ENCODE peak calls at places on chromosomes 13 and 19, in four cellular contexts. Y is K562, C is GM12878, E is HCT116. N is an unnamed sample.

GRCh38 chr19:14782978-14783545 is 4.7 kb upstream of the ADGRE2 start:
- DNase-seq in Y (peak; percentile 19), C (no peak), E (no peak), N (no peak)

GRCh38 chr19:43438291-43439162 is 23.8 kb downstream of the TEX101 start:
- DNase-seq in Y (no peak), C (no peak), E (no peak), N (no peak)

GRCh38 chr19:3586124-3586626 is 897 bp downstream of the GIPC3 start:
- DNase-seq in Y (peak; percentile 62), C (no peak), E (no peak), N (peak; percentile 87)

GRCh38 chr19:33511346-33511745 is 10.2 kb downstream of the PEPD start:
- DNase-seq in Y (no peak), C (no peak), E (no peak), N (no peak)

GRCh38 chr19:57830071-57830602 is at the start of gene ZNF587B:
- DNase-seq in Y (peak; percentile 61), C (no peak), E (peak; percentile 36), N (peak; percentile 99)

GRCh38 chr19:11693505-11694499 is 44.9 kb downstream of the ZNF823 start:
- DNase-seq in Y (peak; percentile 64), C (no peak), E (peak; percentile 56), N (peak; percentile 85)

GRCh38 chr13:98486412-98486811 is 90.5 kb downstream of the STK24 start:
- DNase-seq in Y (no peak), C (no peak), E (no peak), N (no peak)

GRCh38 chr13:33003458-33004019 is 12.7 kb upstream of the KL start:
- DNase-seq in Y (no peak), C (no peak), E (no peak), N (no peak)

GRCh38 chr19:15255359-15255990 is 23.2 kb upstream of the EPHX3 start:
- DNase-seq in Y (no peak), C (no peak), E (no peak), N (no peak)

GRCh38 chr13:46354143-46355087 is 32.6 kb downstream of the RUBCNL start:
- DNase-seq in Y (peak; percentile 8), C (peak; percentile 53), E (peak; percentile 48), N (no peak)

GRCh38 chr19:12757544-12758274 is 6.1 kb downstream of the BEST2 start:
- DNase-seq in Y (peak; percentile 85), C (no peak), E (peak; percentile 52), N (peak; percentile 91)

GRCh38 chr13:40596484-40596883 is 70.0 kb downstream of the FOXO1 start:
- DNase-seq in Y (no peak), C (no peak), E (no peak), N (no peak)

GRCh38 chr19:51158474-51159129 is 16.5 kb downstream of the SIGLEC7 start:
- DNase-seq in Y (peak; percentile 85), C (no peak), E (peak; percentile 36), N (peak; percentile 93)

GRCh38 chr19:42111811-42112210 is 20.4 kb downstream of the POU2F2 start:
- DNase-seq in Y (no peak), C (no peak), E (no peak), N (no peak)

GRCh38 chr13:29436291-29436690 is 159.2 kb downstream of the SLC7A1 start:
- DNase-seq in Y (no peak), C (no peak), E (no peak), N (no peak)

GRCh38 chr19:12052057-12052570 is 647 bp downstream of the ZNF878 start:
- DNase-seq in Y (no peak), C (no peak), E (no peak), N (peak; percentile 40)

GRCh38 chr13:25329706-25330105 is 28.3 kb downstream of the NUP58 start:
- DNase-seq in Y (no peak), C (no peak), E (no peak), N (no peak)

GRCh38 chr19:49413348-49413747 is 9.9 kb downstream of the PTH2 start:
- DNase-seq in Y (no peak), C (no peak), E (no peak), N (no peak)

GRCh38 chr19:10568444-10568825 is 344 bp downstream of the CDKN2D start:
- DNase-seq in Y (peak; percentile 66), C (no peak), E (no peak), N (peak; percentile 75)

GRCh38 chr13:45711952-45712351 is 9.8 kb downstream of the CBY2 start:
- DNase-seq in Y (no peak), C (no peak), E (no peak), N (no peak)

GRCh38 chr19:55224038-55224665 is 4.4 kb downstream of the TMEM86B start:
- DNase-seq in Y (no peak), C (no peak), E (no peak), N (no peak)

GRCh38 chr19:8377598-8377997 is 12.6 kb upstream of the RAB11B start:
- DNase-seq in Y (no peak), C (no peak), E (no peak), N (no peak)

GRCh38 chr19:33418871-33419762 is 45.6 kb downstream of the CEBPG start:
- DNase-seq in Y (no peak), C (no peak), E (no peak), N (no peak)

GRCh38 chr13:39105110-39105509 is 66.9 kb downstream of the NHLRC3 start:
- DNase-seq in Y (no peak), C (no peak), E (no peak), N (no peak)

GRCh38 chr13:39836038-39836437 is 180.6 kb downstream of the COG6 start:
- DNase-seq in Y (no peak), C (no peak), E (no peak), N (peak; percentile 12)

GRCh38 chr19:15129856-15130580 is 22.8 kb downstream of the SYDE1 start:
- DNase-seq in Y (no peak), C (no peak), E (peak; percentile 16), N (no peak)

GRCh38 chr13:106262886-106263285 is 272.6 kb downstream of the EFNB2 start:
- DNase-seq in Y (no peak), C (no peak), E (no peak), N (no peak)

GRCh38 chr13:40148103-40148502 is 492.6 kb downstream of the COG6 start:
- DNase-seq in Y (no peak), C (no peak), E (no peak), N (no peak)

GRCh38 chr19:17328517-17329060 is 6.1 kb downstream of the ANO8 start:
- DNase-seq in Y (peak; percentile 21), C (no peak), E (no peak), N (peak; percentile 56)

GRCh38 chr13:51453959-51454703 is 1.3 kb upstream of the INTS6 start:
- DNase-seq in Y (peak; percentile 46), C (no peak), E (no peak), N (peak; percentile 53)

GRCh38 chr13:34459856-34460255 is 482.2 kb upstream of the NBEA start:
- DNase-seq in Y (no peak), C (no peak), E (no peak), N (no peak)

GRCh38 chr13:44355643-44356042 is 18.0 kb upstream of the SERP2 start:
- DNase-seq in Y (no peak), C (no peak), E (no peak), N (no peak)

GRCh38 chr19:33815410-33816340 is 19.0 kb downstream of the KCTD15 start:
- DNase-seq in Y (peak; percentile 38), C (no peak), E (no peak), N (no peak)

GRCh38 chr13:113669871-113670341 is 2.9 kb downstream of the GRK1 start:
- DNase-seq in Y (no peak), C (no peak), E (no peak), N (no peak)

GRCh38 chr13:95834134-95834765 is 157.3 kb downstream of the DNAJC3 start:
- DNase-seq in Y (peak; percentile 61), C (peak; percentile 28), E (peak; percentile 21), N (peak; percentile 67)

GRCh38 chr13:111926501-111927180 is 140.3 kb upstream of the SOX1 start:
- DNase-seq in Y (no peak), C (no peak), E (no peak), N (no peak)

DNA sequence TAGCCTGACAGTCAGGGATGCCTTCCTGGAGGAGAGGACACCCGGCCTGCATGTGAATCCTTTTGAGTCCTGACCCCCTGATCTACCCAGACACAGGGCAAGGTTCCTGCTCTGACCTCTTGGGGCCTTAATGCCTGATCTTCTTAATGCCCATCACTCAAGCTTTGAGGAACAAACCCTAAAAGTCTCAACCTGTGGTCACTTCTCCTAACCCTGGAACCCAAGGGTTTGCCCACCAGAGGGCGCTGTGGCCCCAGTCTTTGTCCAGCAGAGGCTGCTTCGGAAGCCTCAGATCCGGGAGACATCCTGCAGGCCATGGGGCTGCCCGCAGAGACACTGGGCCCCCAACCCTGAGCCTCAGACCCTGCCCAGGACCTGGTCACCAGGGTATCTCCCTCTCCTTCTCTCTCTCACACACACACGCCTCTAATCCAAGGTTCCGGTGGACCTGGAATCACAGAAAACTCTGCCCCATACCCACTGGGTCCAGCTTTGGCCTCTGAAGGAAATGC is 9.8 kb upstream of the DPF1 start:
- DNase-seq in Y (peak; percentile 91), C (no peak), E (peak; percentile 62), N (peak; percentile 96)
- TF ChIP-seq POLR2AphosphoS5 in Y (no peak), C (no peak), E (no peak), N (no peak)

GRCh38 chr19:4639531-4640246 is 373 bp downstream of the TNFAIP8L1 start:
- DNase-seq in Y (no peak), C (no peak), E (no peak), N (no peak)
- H3K4me2 ChIP-seq in Y (peak overlapping the region; percentile 98), C (peak overlapping the region; percentile 65), E (peak overlapping the region; percentile 90), N (peak overlapping the region; percentile 91)

GRCh38 chr13:74063533-74064100 is 70.6 kb downstream of the KLF12 start:
- DNase-seq in Y (no peak), C (no peak), E (no peak), N (no peak)
- TF ChIP-seq POLR2AphosphoS5 in Y (no peak), C (no peak), E (no peak), N (no peak)

GRCh38 chr19:4923379-4923747 is 14.1 kb downstream of the UHRF1 start:
- DNase-seq in Y (no peak), C (no peak), E (no peak), N (no peak)
- H3K4me2 ChIP-seq in Y (no peak overlapping the region), C (no peak overlapping the region), E (no peak overlapping the region), N (no peak overlapping the region)

DNA sequence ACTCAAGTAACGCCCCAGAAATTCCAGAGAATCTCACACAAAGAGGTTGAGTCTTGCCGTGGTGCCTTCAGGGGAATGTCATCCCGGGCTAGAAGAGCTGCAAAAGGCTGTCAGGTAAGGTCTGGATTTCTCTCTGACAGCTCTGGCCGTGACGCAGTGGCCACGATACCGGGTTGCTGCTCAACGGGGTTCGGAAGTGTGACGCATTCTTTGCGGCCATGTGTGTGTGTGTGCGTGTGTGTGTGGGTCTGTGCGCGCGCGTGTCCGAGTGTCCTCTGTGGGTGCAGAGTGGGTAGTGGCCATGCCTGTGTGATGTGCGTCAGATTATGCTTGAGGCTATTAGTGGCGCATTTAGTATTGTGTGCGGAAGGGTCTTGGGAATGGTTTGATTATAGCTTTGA is 306 bp downstream of the ZNF540 start:
- DNase-seq in Y (peak; percentile 53), C (peak; percentile 16), E (no peak), N (no peak)
- TF ChIP-seq POLR2AphosphoS5 in Y (no peak), C (no peak), E (no peak), N (no peak)